ENCODE peak calls at places on chromosomes 6 and 20, in eight cellular contexts. One of them, this sample, is unnamed.

GRCh38 chr6:127176175-127176574 is 57.7 kb downstream of the RSPO3 start:
- DNase-seq in colonic mucosa: no peak
- DNase-seq in ovary: no peak
- DNase-seq in osteoblast: no peak
- DNase-seq in GM12864: no peak
- DNase-seq in cardiac muscle cell: peak
- DNase-seq in gastrocnemius medialis: no peak
- DNase-seq in tibial nerve: no peak
- DNase-seq in this sample: peak

GRCh38 chr6:7338031-7338430 is 25.0 kb upstream of the SSR1 start:
- DNase-seq in colonic mucosa: no peak
- DNase-seq in ovary: no peak
- DNase-seq in osteoblast: no peak
- DNase-seq in GM12864: no peak
- DNase-seq in cardiac muscle cell: peak
- DNase-seq in gastrocnemius medialis: no peak
- DNase-seq in tibial nerve: no peak
- DNase-seq in this sample: no peak

GRCh38 chr6:82144007-82144851 is 103.3 kb downstream of the IBTK start:
- DNase-seq in colonic mucosa: no peak
- DNase-seq in ovary: peak
- DNase-seq in osteoblast: peak
- DNase-seq in GM12864: peak
- DNase-seq in cardiac muscle cell: peak
- DNase-seq in gastrocnemius medialis: peak
- DNase-seq in tibial nerve: no peak
- DNase-seq in this sample: peak

GRCh38 chr6:168377856-168378832 is 58.6 kb upstream of the DACT2 start:
- DNase-seq in colonic mucosa: no peak
- DNase-seq in ovary: no peak
- DNase-seq in osteoblast: peak
- DNase-seq in GM12864: no peak
- DNase-seq in cardiac muscle cell: no peak
- DNase-seq in gastrocnemius medialis: no peak
- DNase-seq in tibial nerve: no peak
- DNase-seq in this sample: no peak

GRCh38 chr6:151679081-151679480 is 128.4 kb upstream of the ESR1 start:
- DNase-seq in colonic mucosa: no peak
- DNase-seq in ovary: no peak
- DNase-seq in osteoblast: peak
- DNase-seq in GM12864: no peak
- DNase-seq in cardiac muscle cell: peak
- DNase-seq in gastrocnemius medialis: peak
- DNase-seq in tibial nerve: no peak
- DNase-seq in this sample: peak

GRCh38 chr6:36120539-36120938 is 9.8 kb upstream of the MAPK13 start:
- DNase-seq in colonic mucosa: peak
- DNase-seq in ovary: no peak
- DNase-seq in osteoblast: no peak
- DNase-seq in GM12864: peak
- DNase-seq in cardiac muscle cell: no peak
- DNase-seq in gastrocnemius medialis: no peak
- DNase-seq in tibial nerve: no peak
- DNase-seq in this sample: no peak

GRCh38 chr6:99736302-99736701 is 129.7 kb downstream of the PRDM13 start:
- DNase-seq in colonic mucosa: no peak
- DNase-seq in ovary: no peak
- DNase-seq in osteoblast: no peak
- DNase-seq in GM12864: no peak
- DNase-seq in cardiac muscle cell: no peak
- DNase-seq in gastrocnemius medialis: no peak
- DNase-seq in tibial nerve: no peak
- DNase-seq in this sample: no peak

GRCh38 chr6:28770732-28771131 is 153.1 kb downstream of the TRIM27 start:
- DNase-seq in colonic mucosa: no peak
- DNase-seq in ovary: no peak
- DNase-seq in osteoblast: no peak
- DNase-seq in GM12864: no peak
- DNase-seq in cardiac muscle cell: no peak
- DNase-seq in gastrocnemius medialis: no peak
- DNase-seq in tibial nerve: no peak
- DNase-seq in this sample: no peak

GRCh38 chr6:89217308-89217999 is at the start of gene GABRR1:
- DNase-seq in colonic mucosa: no peak
- DNase-seq in ovary: no peak
- DNase-seq in osteoblast: no peak
- DNase-seq in GM12864: no peak
- DNase-seq in cardiac muscle cell: no peak
- DNase-seq in gastrocnemius medialis: no peak
- DNase-seq in tibial nerve: no peak
- DNase-seq in this sample: no peak

GRCh38 chr6:14316911-14317535 is 199.5 kb downstream of the CD83 start:
- DNase-seq in colonic mucosa: peak
- DNase-seq in ovary: no peak
- DNase-seq in osteoblast: peak
- DNase-seq in GM12864: no peak
- DNase-seq in cardiac muscle cell: no peak
- DNase-seq in gastrocnemius medialis: no peak
- DNase-seq in tibial nerve: no peak
- DNase-seq in this sample: no peak

GRCh38 chr6:97917369-97917768 is 634.4 kb upstream of the MMS22L start:
- DNase-seq in colonic mucosa: no peak
- DNase-seq in ovary: no peak
- DNase-seq in osteoblast: no peak
- DNase-seq in GM12864: no peak
- DNase-seq in cardiac muscle cell: no peak
- DNase-seq in gastrocnemius medialis: no peak
- DNase-seq in tibial nerve: no peak
- DNase-seq in this sample: no peak

GRCh38 chr20:396619-397431 is 11.3 kb upstream of the RBCK1 start:
- DNase-seq in colonic mucosa: no peak
- DNase-seq in ovary: no peak
- DNase-seq in osteoblast: peak
- DNase-seq in GM12864: no peak
- DNase-seq in cardiac muscle cell: no peak
- DNase-seq in gastrocnemius medialis: no peak
- DNase-seq in tibial nerve: no peak
- DNase-seq in this sample: no peak

DNA sequence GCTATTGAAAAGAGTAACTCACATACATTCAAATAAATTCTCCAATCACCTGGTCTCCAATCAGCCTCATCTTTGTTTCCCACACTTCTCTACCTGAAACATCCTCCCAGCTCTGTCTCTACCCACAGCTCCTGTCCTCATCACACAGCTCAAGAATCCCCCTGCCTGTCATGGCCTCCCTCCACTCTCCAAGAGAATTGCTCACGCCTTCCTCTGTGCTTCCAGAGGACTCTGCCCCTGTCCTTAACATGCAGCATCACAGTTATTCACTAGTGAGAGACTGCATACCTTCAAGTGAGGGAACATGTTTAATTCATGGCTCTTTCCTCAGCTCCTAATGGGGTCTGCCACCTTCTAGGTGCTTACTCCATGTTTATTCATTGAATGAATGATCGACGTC is 295.9 kb downstream of the MAFB start:
- DNase-seq in colonic mucosa: no peak
- DNase-seq in ovary: no peak
- DNase-seq in osteoblast: no peak
- DNase-seq in GM12864: no peak
- DNase-seq in cardiac muscle cell: no peak
- DNase-seq in gastrocnemius medialis: no peak
- DNase-seq in tibial nerve: no peak
- DNase-seq in this sample: no peak
- TF ChIP-seq CTCF in colonic mucosa: no peak
- TF ChIP-seq CTCF in ovary: no peak
- TF ChIP-seq CTCF in osteoblast: no peak
- TF ChIP-seq CTCF in GM12864: no peak
- TF ChIP-seq CTCF in cardiac muscle cell: no peak
- TF ChIP-seq CTCF in gastrocnemius medialis: no peak
- TF ChIP-seq CTCF in tibial nerve: no peak
- TF ChIP-seq CTCF in this sample: no peak

GRCh38 chr6:148513145-148514071 is 170.8 kb downstream of the SASH1 start:
- DNase-seq in colonic mucosa: no peak
- DNase-seq in ovary: no peak
- DNase-seq in osteoblast: peak
- DNase-seq in GM12864: no peak
- DNase-seq in cardiac muscle cell: peak
- DNase-seq in gastrocnemius medialis: peak
- DNase-seq in tibial nerve: no peak
- DNase-seq in this sample: peak

GRCh38 chr6:148509152-148509571 is 166.5 kb downstream of the SASH1 start:
- DNase-seq in colonic mucosa: no peak
- DNase-seq in ovary: no peak
- DNase-seq in osteoblast: no peak
- DNase-seq in GM12864: no peak
- DNase-seq in cardiac muscle cell: peak
- DNase-seq in gastrocnemius medialis: no peak
- DNase-seq in tibial nerve: no peak
- DNase-seq in this sample: peak

GRCh38 chr6:148507774-148508173 is 165.1 kb downstream of the SASH1 start:
- DNase-seq in colonic mucosa: no peak
- DNase-seq in ovary: no peak
- DNase-seq in osteoblast: no peak
- DNase-seq in GM12864: no peak
- DNase-seq in cardiac muscle cell: peak
- DNase-seq in gastrocnemius medialis: peak
- DNase-seq in tibial nerve: no peak
- DNase-seq in this sample: peak

GRCh38 chr6:148509789-148510581 is 167.3 kb downstream of the SASH1 start:
- DNase-seq in colonic mucosa: peak
- DNase-seq in ovary: no peak
- DNase-seq in osteoblast: no peak
- DNase-seq in GM12864: no peak
- DNase-seq in cardiac muscle cell: peak
- DNase-seq in gastrocnemius medialis: peak
- DNase-seq in tibial nerve: peak
- DNase-seq in this sample: peak

GRCh38 chr6:148508401-148509151 is 165.9 kb downstream of the SASH1 start:
- DNase-seq in colonic mucosa: no peak
- DNase-seq in ovary: no peak
- DNase-seq in osteoblast: no peak
- DNase-seq in GM12864: no peak
- DNase-seq in cardiac muscle cell: peak
- DNase-seq in gastrocnemius medialis: no peak
- DNase-seq in tibial nerve: no peak
- DNase-seq in this sample: peak
- H3K4me3 ChIP-seq in colonic mucosa: peak
- H3K4me3 ChIP-seq in ovary: peak
- H3K4me3 ChIP-seq in osteoblast: peak
- H3K4me3 ChIP-seq in GM12864: no peak
- H3K4me3 ChIP-seq in cardiac muscle cell: no peak
- H3K4me3 ChIP-seq in gastrocnemius medialis: peak
- H3K4me3 ChIP-seq in tibial nerve: peak
- H3K4me3 ChIP-seq in this sample: peak

GRCh38 chr6:38213275-38213674 is 393.7 kb downstream of the ZFAND3 start:
- DNase-seq in colonic mucosa: peak
- DNase-seq in ovary: no peak
- DNase-seq in osteoblast: no peak
- DNase-seq in GM12864: no peak
- DNase-seq in cardiac muscle cell: peak
- DNase-seq in gastrocnemius medialis: no peak
- DNase-seq in tibial nerve: no peak
- DNase-seq in this sample: peak

GRCh38 chr6:38215651-38216319 is 396.3 kb downstream of the ZFAND3 start:
- DNase-seq in colonic mucosa: no peak
- DNase-seq in ovary: no peak
- DNase-seq in osteoblast: no peak
- DNase-seq in GM12864: no peak
- DNase-seq in cardiac muscle cell: no peak
- DNase-seq in gastrocnemius medialis: no peak
- DNase-seq in tibial nerve: no peak
- DNase-seq in this sample: no peak

GRCh38 chr6:38216451-38216850 is 396.9 kb downstream of the ZFAND3 start:
- DNase-seq in colonic mucosa: no peak
- DNase-seq in ovary: no peak
- DNase-seq in osteoblast: no peak
- DNase-seq in GM12864: no peak
- DNase-seq in cardiac muscle cell: no peak
- DNase-seq in gastrocnemius medialis: no peak
- DNase-seq in tibial nerve: no peak
- DNase-seq in this sample: no peak

GRCh38 chr6:38214159-38214558 is 394.6 kb downstream of the ZFAND3 start:
- DNase-seq in colonic mucosa: no peak
- DNase-seq in ovary: no peak
- DNase-seq in osteoblast: no peak
- DNase-seq in GM12864: no peak
- DNase-seq in cardiac muscle cell: no peak
- DNase-seq in gastrocnemius medialis: no peak
- DNase-seq in tibial nerve: no peak
- DNase-seq in this sample: no peak

DNA sequence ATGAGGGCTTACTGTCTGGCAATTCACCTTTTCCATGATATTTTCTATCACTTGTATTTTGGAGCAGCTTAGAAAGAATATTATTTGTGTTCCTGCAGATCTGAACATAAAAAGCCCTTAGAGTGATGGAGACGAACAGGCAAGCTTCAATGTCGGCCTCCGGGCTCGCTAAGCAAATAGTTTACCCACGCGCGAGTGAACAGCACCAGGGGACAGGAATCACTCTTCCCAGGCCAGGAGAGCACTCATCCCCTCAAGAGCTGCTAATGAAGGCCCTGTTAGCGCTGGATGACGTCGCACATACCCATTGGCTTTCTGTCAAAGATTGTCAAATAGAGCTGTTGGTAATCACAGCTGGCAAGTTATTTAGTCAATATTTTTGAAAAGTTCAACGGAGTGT is 395.7 kb downstream of the ZFAND3 start:
- DNase-seq in colonic mucosa: no peak
- DNase-seq in ovary: no peak
- DNase-seq in osteoblast: no peak
- DNase-seq in GM12864: no peak
- DNase-seq in cardiac muscle cell: no peak
- DNase-seq in gastrocnemius medialis: no peak
- DNase-seq in tibial nerve: no peak
- DNase-seq in this sample: no peak
- TF ChIP-seq CTCF in colonic mucosa: no peak
- TF ChIP-seq CTCF in ovary: no peak
- TF ChIP-seq CTCF in osteoblast: no peak
- TF ChIP-seq CTCF in GM12864: no peak
- TF ChIP-seq CTCF in cardiac muscle cell: no peak
- TF ChIP-seq CTCF in gastrocnemius medialis: no peak
- TF ChIP-seq CTCF in tibial nerve: no peak
- TF ChIP-seq CTCF in this sample: no peak

DNA sequence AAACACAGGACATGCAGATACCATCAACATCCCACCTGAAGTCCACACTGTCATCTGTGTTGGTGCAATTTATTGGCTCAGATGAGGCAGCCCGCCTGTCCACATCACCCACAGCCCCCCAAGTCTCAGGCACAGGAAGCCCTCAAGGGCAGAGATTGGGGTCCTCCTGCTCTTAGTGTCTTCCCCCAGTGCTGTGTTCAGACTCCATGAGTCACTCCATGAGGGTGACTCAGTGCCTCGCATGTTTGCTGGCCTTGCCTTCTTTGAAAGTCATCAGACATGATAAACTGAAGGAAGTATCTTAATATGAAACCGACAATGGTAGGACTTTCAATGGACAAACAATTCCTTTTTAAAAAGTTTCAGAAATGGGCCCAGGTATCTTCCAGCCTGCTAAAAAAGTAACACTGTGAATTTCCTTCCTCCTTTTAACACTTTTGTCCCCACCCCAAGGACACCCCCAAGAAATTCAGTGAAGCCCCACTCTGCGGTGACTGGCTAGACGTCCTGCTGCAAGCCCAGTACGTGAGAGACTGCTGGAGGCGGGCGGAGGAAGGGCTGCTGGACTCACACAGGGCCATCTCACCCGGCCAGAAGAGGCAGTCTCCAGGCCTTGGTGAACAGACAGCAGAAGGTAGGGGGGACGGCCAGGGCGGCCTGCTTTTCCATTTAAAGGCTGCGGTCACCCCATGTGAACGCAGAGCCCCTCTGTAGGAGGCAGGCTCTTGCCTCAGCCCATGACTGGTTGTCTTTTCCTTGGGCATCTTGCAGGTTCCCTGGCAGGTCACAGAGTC is 43.0 kb upstream of the KCNK16 start:
- DNase-seq in colonic mucosa: no peak
- DNase-seq in ovary: no peak
- DNase-seq in osteoblast: peak
- DNase-seq in GM12864: no peak
- DNase-seq in cardiac muscle cell: peak
- DNase-seq in gastrocnemius medialis: no peak
- DNase-seq in tibial nerve: no peak
- DNase-seq in this sample: peak
- H3K4me3 ChIP-seq in colonic mucosa: no peak
- H3K4me3 ChIP-seq in ovary: no peak
- H3K4me3 ChIP-seq in osteoblast: no peak
- H3K4me3 ChIP-seq in GM12864: no peak
- H3K4me3 ChIP-seq in cardiac muscle cell: no peak
- H3K4me3 ChIP-seq in gastrocnemius medialis: no peak
- H3K4me3 ChIP-seq in tibial nerve: no peak
- H3K4me3 ChIP-seq in this sample: no peak